ENCODE peak calls at places on chromosomes 2 and 18, in six cellular contexts. One of them, this sample, is unnamed.

GRCh38 chr2:121605820-121606733 is 43.2 kb downstream of the CLASP1 start:
- ATAC-seq in HCT116: no peak
- ATAC-seq in IMR-90: no peak
- ATAC-seq in gastrocnemius medialis: peak
- ATAC-seq in heart left ventricle: peak
- ATAC-seq in K562: peak
- ATAC-seq in this sample: no peak

GRCh38 chr2:46656640-46657039 is 177.3 kb downstream of the TMEM247 start:
- ATAC-seq in HCT116: peak
- ATAC-seq in heart left ventricle: no peak
- ATAC-seq in gastrocnemius medialis: no peak
- ATAC-seq in K562: no peak
- ATAC-seq in IMR-90: no peak
- ATAC-seq in this sample: no peak

GRCh38 chr2:106270471-106270891 is 76.4 kb upstream of the UXS1 start:
- ATAC-seq in gastrocnemius medialis: no peak
- ATAC-seq in heart left ventricle: peak
- ATAC-seq in HCT116: peak
- ATAC-seq in K562: peak
- ATAC-seq in IMR-90: no peak
- ATAC-seq in this sample: no peak

GRCh38 chr2:157441072-157441454 is 2.8 kb downstream of the CYTIP start:
- ATAC-seq in gastrocnemius medialis: peak
- ATAC-seq in K562: no peak
- ATAC-seq in heart left ventricle: peak
- ATAC-seq in IMR-90: no peak
- ATAC-seq in HCT116: no peak
- ATAC-seq in this sample: no peak

GRCh38 chr2:144099340-144099739 is 420.6 kb downstream of the ZEB2 start:
- ATAC-seq in K562: no peak
- ATAC-seq in IMR-90: no peak
- ATAC-seq in heart left ventricle: no peak
- ATAC-seq in HCT116: no peak
- ATAC-seq in gastrocnemius medialis: no peak
- ATAC-seq in this sample: no peak

GRCh38 chr2:10269711-10270610 is 32.7 kb upstream of the HPCAL1 start:
- ATAC-seq in HCT116: peak
- ATAC-seq in gastrocnemius medialis: no peak
- ATAC-seq in IMR-90: no peak
- ATAC-seq in K562: no peak
- ATAC-seq in heart left ventricle: no peak
- ATAC-seq in this sample: no peak

GRCh38 chr2:192137451-192137850 is 57.3 kb downstream of the TMEFF2 start:
- ATAC-seq in IMR-90: no peak
- ATAC-seq in gastrocnemius medialis: no peak
- ATAC-seq in HCT116: no peak
- ATAC-seq in heart left ventricle: no peak
- ATAC-seq in K562: no peak
- ATAC-seq in this sample: no peak

GRCh38 chr2:206408323-206409320 is 34.7 kb upstream of the ADAM23 start:
- ATAC-seq in gastrocnemius medialis: no peak
- ATAC-seq in heart left ventricle: no peak
- ATAC-seq in HCT116: no peak
- ATAC-seq in K562: no peak
- ATAC-seq in IMR-90: no peak
- ATAC-seq in this sample: no peak

GRCh38 chr2:50513724-50514123 is 518.2 kb downstream of the NRXN1 start:
- ATAC-seq in gastrocnemius medialis: no peak
- ATAC-seq in heart left ventricle: no peak
- ATAC-seq in HCT116: peak
- ATAC-seq in K562: no peak
- ATAC-seq in IMR-90: no peak
- ATAC-seq in this sample: no peak

GRCh38 chr18:9449987-9450386 is 25.3 kb upstream of the RALBP1 start:
- ATAC-seq in gastrocnemius medialis: no peak
- ATAC-seq in K562: peak
- ATAC-seq in HCT116: no peak
- ATAC-seq in IMR-90: no peak
- ATAC-seq in heart left ventricle: no peak
- ATAC-seq in this sample: no peak

GRCh38 chr2:30436859-30437435 is 10.1 kb upstream of the LCLAT1 start:
- ATAC-seq in K562: no peak
- ATAC-seq in gastrocnemius medialis: no peak
- ATAC-seq in IMR-90: no peak
- ATAC-seq in HCT116: no peak
- ATAC-seq in heart left ventricle: peak
- ATAC-seq in this sample: no peak

GRCh38 chr2:203582468-203582867 is 47.4 kb upstream of the RAPH1 start:
- ATAC-seq in IMR-90: peak
- ATAC-seq in HCT116: no peak
- ATAC-seq in heart left ventricle: peak
- ATAC-seq in K562: no peak
- ATAC-seq in gastrocnemius medialis: no peak
- ATAC-seq in this sample: no peak

GRCh38 chr18:38362286-38362792 is 796.7 kb upstream of the CELF4 start:
- ATAC-seq in gastrocnemius medialis: no peak
- ATAC-seq in IMR-90: no peak
- ATAC-seq in heart left ventricle: no peak
- ATAC-seq in K562: no peak
- ATAC-seq in HCT116: no peak
- ATAC-seq in this sample: no peak

GRCh38 chr18:38359258-38359657 is 793.7 kb upstream of the CELF4 start:
- ATAC-seq in gastrocnemius medialis: no peak
- ATAC-seq in K562: no peak
- ATAC-seq in heart left ventricle: no peak
- ATAC-seq in IMR-90: no peak
- ATAC-seq in HCT116: no peak
- ATAC-seq in this sample: no peak
- H3K27ac ChIP-seq in gastrocnemius medialis: no peak
- H3K27ac ChIP-seq in K562: no peak
- H3K27ac ChIP-seq in heart left ventricle: no peak
- H3K27ac ChIP-seq in IMR-90: no peak
- H3K27ac ChIP-seq in HCT116: no peak
- H3K27ac ChIP-seq in this sample: no peak

GRCh38 chr18:75209129-75209951 is at the start of gene PTGR3:
- ATAC-seq in HCT116: peak
- ATAC-seq in gastrocnemius medialis: peak
- ATAC-seq in heart left ventricle: peak
- ATAC-seq in K562: peak
- ATAC-seq in IMR-90: peak
- ATAC-seq in this sample: peak
- TF ChIP-seq POLR2A in HCT116: no peak
- TF ChIP-seq POLR2A in gastrocnemius medialis: peak
- TF ChIP-seq POLR2A in heart left ventricle: peak
- TF ChIP-seq POLR2A in K562: no peak
- TF ChIP-seq POLR2A in IMR-90: no peak
- TF ChIP-seq POLR2A in this sample: peak

GRCh38 chr18:65753520-65753919 is 2.7 kb downstream of the CDH7 start:
- ATAC-seq in gastrocnemius medialis: no peak
- ATAC-seq in K562: no peak
- ATAC-seq in IMR-90: no peak
- ATAC-seq in HCT116: no peak
- ATAC-seq in heart left ventricle: no peak
- ATAC-seq in this sample: no peak
- H3K27ac ChIP-seq in gastrocnemius medialis: no peak
- H3K27ac ChIP-seq in K562: no peak
- H3K27ac ChIP-seq in IMR-90: no peak
- H3K27ac ChIP-seq in HCT116: no peak
- H3K27ac ChIP-seq in heart left ventricle: no peak
- H3K27ac ChIP-seq in this sample: no peak

GRCh38 chr2:19238440-19238839 is 120.0 kb downstream of the OSR1 start:
- ATAC-seq in HCT116: no peak
- ATAC-seq in K562: no peak
- ATAC-seq in IMR-90: peak
- ATAC-seq in gastrocnemius medialis: no peak
- ATAC-seq in heart left ventricle: no peak
- ATAC-seq in this sample: no peak

GRCh38 chr2:19231625-19232024 is 126.8 kb downstream of the OSR1 start:
- ATAC-seq in K562: no peak
- ATAC-seq in gastrocnemius medialis: no peak
- ATAC-seq in heart left ventricle: no peak
- ATAC-seq in HCT116: no peak
- ATAC-seq in IMR-90: no peak
- ATAC-seq in this sample: no peak

GRCh38 chr2:19232312-19232711 is 126.1 kb downstream of the OSR1 start:
- ATAC-seq in heart left ventricle: no peak
- ATAC-seq in IMR-90: no peak
- ATAC-seq in K562: no peak
- ATAC-seq in gastrocnemius medialis: no peak
- ATAC-seq in HCT116: no peak
- ATAC-seq in this sample: no peak

DNA sequence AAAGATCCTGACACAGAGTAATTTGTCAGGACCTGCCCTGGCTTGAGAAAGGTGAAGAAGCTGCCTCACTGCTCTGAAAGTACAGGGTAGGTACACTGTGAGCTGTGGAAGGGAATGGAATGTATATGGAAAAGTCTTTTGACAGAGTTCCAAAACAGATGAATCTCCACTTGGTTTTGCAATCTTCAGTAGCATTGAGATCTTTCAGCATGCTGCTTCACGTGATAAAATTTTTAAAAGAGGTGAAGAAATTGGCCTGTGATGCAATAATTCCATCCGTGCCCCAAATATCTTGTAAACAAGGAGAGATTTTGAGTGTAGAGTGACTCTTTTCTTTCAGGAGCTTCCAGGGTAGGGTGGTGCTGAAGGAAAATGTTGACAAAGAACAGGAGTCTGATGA is 123.1 kb downstream of the OSR1 start:
- ATAC-seq in gastrocnemius medialis: peak
- ATAC-seq in K562: no peak
- ATAC-seq in HCT116: no peak
- ATAC-seq in IMR-90: peak
- ATAC-seq in heart left ventricle: no peak
- ATAC-seq in this sample: peak
- TF ChIP-seq POLR2A in gastrocnemius medialis: no peak
- TF ChIP-seq POLR2A in K562: no peak
- TF ChIP-seq POLR2A in HCT116: no peak
- TF ChIP-seq POLR2A in IMR-90: no peak
- TF ChIP-seq POLR2A in heart left ventricle: no peak
- TF ChIP-seq POLR2A in this sample: no peak

GRCh38 chr2:2796207-2796606 is 465.1 kb upstream of the MYT1L start:
- ATAC-seq in heart left ventricle: no peak
- ATAC-seq in HCT116: no peak
- ATAC-seq in IMR-90: no peak
- ATAC-seq in K562: no peak
- ATAC-seq in gastrocnemius medialis: no peak
- ATAC-seq in this sample: no peak
- H3K27ac ChIP-seq in heart left ventricle: no peak
- H3K27ac ChIP-seq in HCT116: no peak
- H3K27ac ChIP-seq in IMR-90: no peak
- H3K27ac ChIP-seq in K562: no peak
- H3K27ac ChIP-seq in gastrocnemius medialis: no peak
- H3K27ac ChIP-seq in this sample: no peak

GRCh38 chr2:44168684-44169154 is at the start of gene PPM1B:
- ATAC-seq in HCT116: peak
- ATAC-seq in gastrocnemius medialis: no peak
- ATAC-seq in K562: peak
- ATAC-seq in IMR-90: peak
- ATAC-seq in heart left ventricle: peak
- ATAC-seq in this sample: peak
- TF ChIP-seq POLR2A in HCT116: peak
- TF ChIP-seq POLR2A in gastrocnemius medialis: peak
- TF ChIP-seq POLR2A in K562: peak
- TF ChIP-seq POLR2A in IMR-90: peak
- TF ChIP-seq POLR2A in heart left ventricle: peak
- TF ChIP-seq POLR2A in this sample: peak